ENCODE peak calls at places on chromosome 15, in six cellular contexts. Z is GDM1; L is anterior cingulate cortex; T is heart left ventricle; Y is stimulated activated CD4-positive, alpha-beta T cell treated with anti-CD3 and anti-CD28 coated beads, Interleukin-15, amount 100 ng/mL, for 48 hours; D is stomach. R is an unnamed sample.

GRCh38 chr15:39404767-39405173 is 176.1 kb upstream of the THBS1 start:
- DNase-seq in Z (no peak), L (no peak), T (peak; percentile 39), Y (no peak), D (no peak), R (no peak)

GRCh38 chr15:62109457-62109856 is 42.7 kb downstream of the C2CD4A start:
- DNase-seq in Z (no peak), L (no peak), T (no peak), Y (no peak), D (no peak), R (no peak)

GRCh38 chr15:76903251-76903681 is 1.9 kb downstream of the SCAPER start:
- DNase-seq in Z (no peak), L (no peak), T (no peak), Y (no peak), D (no peak), R (no peak)

GRCh38 chr15:67146875-67147381 is 81.5 kb downstream of the SMAD3 start:
- DNase-seq in Z (no peak), L (no peak), T (peak; percentile 59), Y (peak; percentile 16), D (no peak), R (no peak)

GRCh38 chr15:49697121-49697520 is 76.3 kb downstream of the DTWD1 start:
- DNase-seq in Z (no peak), L (no peak), T (no peak), Y (no peak), D (no peak), R (no peak)

GRCh38 chr15:70741677-70742293 is 21.6 kb downstream of the UACA start:
- DNase-seq in Z (no peak), L (no peak), T (no peak), Y (no peak), D (no peak), R (no peak)

GRCh38 chr15:68930268-68931022 is at the start of gene SPESP1:
- DNase-seq in Z (no peak), L (no peak), T (peak; percentile 54), Y (peak; percentile 20), D (peak; percentile 49), R (peak; percentile 66)

GRCh38 chr15:71114887-71115566 is at the start of gene THSD4:
- DNase-seq in Z (no peak), L (no peak), T (peak; percentile 78), Y (peak; percentile 38), D (peak; percentile 75), R (peak; percentile 70)

GRCh38 chr15:76209523-76209922 is 101.7 kb downstream of the ETFA start:
- DNase-seq in Z (no peak), L (no peak), T (no peak), Y (no peak), D (no peak), R (no peak)

GRCh38 chr15:36152961-36153360 is 426.5 kb upstream of the CDIN1 start:
- DNase-seq in Z (no peak), L (no peak), T (no peak), Y (no peak), D (no peak), R (no peak)

GRCh38 chr15:77130315-77130930 is 59.5 kb upstream of the TSPAN3 start:
- DNase-seq in Z (no peak), L (no peak), T (no peak), Y (no peak), D (no peak), R (no peak)

GRCh38 chr15:70863450-70864218 is 9.7 kb upstream of the LARP6 start:
- DNase-seq in Z (no peak), L (no peak), T (peak; percentile 47), Y (no peak), D (no peak), R (no peak)

GRCh38 chr15:41043276-41043675 is 72.8 kb downstream of the INO80 start:
- DNase-seq in Z (no peak), L (no peak), T (no peak), Y (no peak), D (no peak), R (no peak)

GRCh38 chr15:57500256-57500655 is 91.4 kb upstream of the MYZAP start:
- DNase-seq in Z (no peak), L (no peak), T (no peak), Y (no peak), D (no peak), R (no peak)

GRCh38 chr15:46222861-46223260 is 588.0 kb downstream of the SQOR start:
- DNase-seq in Z (no peak), L (no peak), T (no peak), Y (no peak), D (no peak), R (no peak)

GRCh38 chr15:72835289-72835890 is 51.8 kb upstream of the ADPGK start:
- DNase-seq in Z (no peak), L (no peak), T (no peak), Y (no peak), D (no peak), R (no peak)

GRCh38 chr15:39942101-39942752 is 8.3 kb downstream of the EIF2AK4 start:
- DNase-seq in Z (no peak), L (no peak), T (no peak), Y (no peak), D (no peak), R (no peak)

GRCh38 chr15:56736308-56736707 is 3.0 kb upstream of the ZNF280D start:
- DNase-seq in Z (no peak), L (no peak), T (no peak), Y (no peak), D (no peak), R (no peak)

GRCh38 chr15:55907797-55908196 is 85.6 kb downstream of the NEDD4 start:
- DNase-seq in Z (no peak), L (no peak), T (no peak), Y (no peak), D (no peak), R (no peak)

GRCh38 chr15:100297812-100298211 is 44.0 kb downstream of the ADAMTS17 start:
- DNase-seq in Z (no peak), L (no peak), T (no peak), Y (no peak), D (no peak), R (no peak)

GRCh38 chr15:68609618-68610017 is 30.8 kb downstream of the CORO2B start:
- DNase-seq in Z (no peak), L (no peak), T (peak; percentile 89), Y (no peak), D (no peak), R (peak; percentile 50)

GRCh38 chr15:29083858-29084257 is 185.8 kb downstream of the NSMCE3 start:
- DNase-seq in Z (no peak), L (no peak), T (no peak), Y (no peak), D (no peak), R (no peak)

GRCh38 chr15:69086427-69087205 is 72.1 kb downstream of the NOX5 start:
- DNase-seq in Z (no peak), L (no peak), T (no peak), Y (no peak), D (no peak), R (no peak)

GRCh38 chr15:64779630-64780029 is 4.2 kb upstream of the RBPMS2 start:
- DNase-seq in Z (no peak), L (no peak), T (no peak), Y (no peak), D (no peak), R (no peak)

GRCh38 chr15:89554247-89554646 is 21.0 kb upstream of the TICRR start:
- DNase-seq in Z (no peak), L (no peak), T (no peak), Y (no peak), D (no peak), R (no peak)

GRCh38 chr15:37101634-37102314 is 1.4 kb upstream of the MEIS2 start:
- DNase-seq in Z (no peak), L (no peak), T (peak; percentile 83), Y (no peak), D (peak; percentile 74), R (peak; percentile 78)